ENCODE peak calls at places on chromosomes 7 and 10, in seven cellular contexts. O is stomach, U is GM23338, L is suprapubic skin, Q is Panc1, T is upper lobe of left lung, K is transverse colon. C is an unnamed sample.
A peak's percentile ranks its signal among the peaks of the same experiment; 100 is the strongest.

GRCh38 chr7:99499356-99499712 is 747 bp downstream of the ZNF394 start:
- DNase-seq in O (no peak), U (no peak), K (no peak), T (no peak), Q (no peak), L (no peak), C (no peak)

GRCh38 chr10:69527961-69528360 is 45.3 kb downstream of the NEUROG3 start:
- DNase-seq in L (no peak), T (peak; percentile 37), K (no peak), U (no peak), Q (no peak), O (no peak), C (no peak)

GRCh38 chr7:55651057-55651456 is 78.8 kb upstream of the VOPP1 start:
- DNase-seq in O (no peak), U (no peak), L (no peak), T (no peak), K (no peak), Q (no peak), C (no peak)

GRCh38 chr10:30093303-30093967 is 34.0 kb upstream of the JCAD start:
- DNase-seq in O (no peak), U (no peak), L (no peak), Q (no peak), K (no peak), T (no peak), C (no peak)

GRCh38 chr10:184911-185310 is 49.7 kb downstream of the ZMYND11 start:
- DNase-seq in O (no peak), U (no peak), Q (no peak), L (no peak), T (no peak), K (no peak), C (no peak)

GRCh38 chr10:14173706-14174594 is 156.8 kb downstream of the FRMD4A start:
- DNase-seq in Q (no peak), O (no peak), U (peak; percentile 65), L (no peak), K (no peak), T (peak; percentile 47), C (no peak)

GRCh38 chr7:46091071-46091470 is 170.0 kb upstream of the IGFBP3 start:
- DNase-seq in U (no peak), T (no peak), L (no peak), O (no peak), Q (no peak), K (no peak), C (no peak)

GRCh38 chr7:11747715-11748485 is 84.1 kb downstream of the THSD7A start:
- DNase-seq in L (no peak), K (no peak), O (no peak), T (no peak), U (no peak), Q (no peak), C (no peak)

GRCh38 chr7:148253629-148254028 is 336.9 kb upstream of the C7orf33 start:
- DNase-seq in T (no peak), K (no peak), U (no peak), L (no peak), Q (no peak), O (no peak), C (no peak)

GRCh38 chr7:158447206-158448171 is 140.1 kb downstream of the PTPRN2 start:
- DNase-seq in O (peak; percentile 80), U (no peak), K (no peak), T (peak; percentile 74), Q (no peak), L (no peak), C (no peak)

GRCh38 chr7:3028071-3028766 is 15.4 kb downstream of the CARD11 start:
- DNase-seq in Q (peak; percentile 64), T (no peak), L (peak; percentile 73), O (peak; percentile 31), U (no peak), K (peak; percentile 14), C (no peak)

GRCh38 chr7:15603124-15603523 is 41.3 kb upstream of the AGMO start:
- DNase-seq in Q (no peak), L (no peak), T (no peak), U (no peak), O (no peak), K (no peak), C (no peak)

GRCh38 chr10:119268871-119269506 is 61.6 kb downstream of the GRK5 start:
- DNase-seq in Q (no peak), U (no peak), L (no peak), T (no peak), O (no peak), K (no peak), C (peak; percentile 75)

GRCh38 chr10:111102381-111102973 is 25.6 kb downstream of the ADRA2A start:
- DNase-seq in L (no peak), K (no peak), Q (no peak), O (no peak), U (no peak), T (no peak), C (no peak)

GRCh38 chr10:92291610-92291859 is 568 bp downstream of the MARCHF5 start:
- DNase-seq in L (no peak), K (no peak), Q (no peak), O (no peak), U (no peak), T (no peak), C (no peak)

GRCh38 chr10:92291921-92292860 is 1.2 kb downstream of the MARCHF5 start:
- DNase-seq in L (no peak), U (peak; percentile 54), Q (no peak), T (no peak), O (peak; percentile 45), K (peak; percentile 58), C (peak; percentile 83)

GRCh38 chr10:92290076-92290836 is 622 bp downstream of the CPEB3 start:
- DNase-seq in T (no peak), U (peak; percentile 51), Q (no peak), L (no peak), K (peak; percentile 44), O (peak; percentile 61), C (no peak)

GRCh38 chr10:92290837-92291609 is at the start of the genes CPEB3 and MARCHF5:
- DNase-seq in T (peak; percentile 98), O (peak; percentile 98), K (peak; percentile 97), U (peak; percentile 98), L (peak; percentile 97), Q (peak; percentile 73), C (peak; percentile 100)
- TF ChIP-seq POLR2AphosphoS5 in T (peak; percentile 81), O (peak; percentile 92), K (peak; percentile 90), U (peak; percentile 80), L (peak; percentile 80), Q (peak; percentile 68), C (peak; percentile 98)

GRCh38 chr10:38008006-38008405 is 2.5 kb upstream of the ZNF33A start:
- DNase-seq in K (no peak), U (no peak), Q (no peak), O (no peak), T (no peak), L (no peak), C (no peak)

GRCh38 chr10:38003026-38003425 is 7.4 kb upstream of the ZNF33A start:
- DNase-seq in K (no peak), U (no peak), T (no peak), Q (no peak), L (no peak), O (no peak), C (no peak)

GRCh38 chr10:38007551-38007950 is 2.9 kb upstream of the ZNF33A start:
- DNase-seq in K (no peak), U (no peak), T (no peak), Q (no peak), O (no peak), L (no peak), C (no peak)

DNA sequence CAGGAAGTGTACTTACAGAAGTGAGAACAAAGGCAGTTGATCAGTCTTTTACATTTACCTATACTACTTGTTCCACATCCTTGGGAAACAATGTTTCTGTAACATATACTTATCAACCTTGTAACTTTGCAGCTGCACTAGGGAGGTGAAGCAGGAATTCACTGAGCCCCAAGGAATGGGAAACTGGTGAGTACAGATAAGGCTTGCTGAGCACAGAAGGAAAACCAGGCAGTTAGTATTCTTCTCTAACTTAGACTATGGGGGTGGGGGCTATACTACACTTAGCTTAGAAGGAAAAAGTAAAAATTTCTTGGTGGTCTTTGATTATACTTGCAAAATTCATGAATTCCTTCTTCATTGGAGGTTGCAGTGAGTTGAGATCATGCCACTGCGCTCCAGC is 6.9 kb upstream of the ZNF33A start:
- DNase-seq in K (no peak), U (no peak), O (no peak), L (no peak), Q (no peak), T (no peak), C (no peak)
- H3K27ac ChIP-seq in K (no peak overlapping the region), U (no peak overlapping the region), O (no peak overlapping the region), L (no peak overlapping the region), Q (no peak overlapping the region), T (no peak overlapping the region), C (no peak overlapping the region)

DNA sequence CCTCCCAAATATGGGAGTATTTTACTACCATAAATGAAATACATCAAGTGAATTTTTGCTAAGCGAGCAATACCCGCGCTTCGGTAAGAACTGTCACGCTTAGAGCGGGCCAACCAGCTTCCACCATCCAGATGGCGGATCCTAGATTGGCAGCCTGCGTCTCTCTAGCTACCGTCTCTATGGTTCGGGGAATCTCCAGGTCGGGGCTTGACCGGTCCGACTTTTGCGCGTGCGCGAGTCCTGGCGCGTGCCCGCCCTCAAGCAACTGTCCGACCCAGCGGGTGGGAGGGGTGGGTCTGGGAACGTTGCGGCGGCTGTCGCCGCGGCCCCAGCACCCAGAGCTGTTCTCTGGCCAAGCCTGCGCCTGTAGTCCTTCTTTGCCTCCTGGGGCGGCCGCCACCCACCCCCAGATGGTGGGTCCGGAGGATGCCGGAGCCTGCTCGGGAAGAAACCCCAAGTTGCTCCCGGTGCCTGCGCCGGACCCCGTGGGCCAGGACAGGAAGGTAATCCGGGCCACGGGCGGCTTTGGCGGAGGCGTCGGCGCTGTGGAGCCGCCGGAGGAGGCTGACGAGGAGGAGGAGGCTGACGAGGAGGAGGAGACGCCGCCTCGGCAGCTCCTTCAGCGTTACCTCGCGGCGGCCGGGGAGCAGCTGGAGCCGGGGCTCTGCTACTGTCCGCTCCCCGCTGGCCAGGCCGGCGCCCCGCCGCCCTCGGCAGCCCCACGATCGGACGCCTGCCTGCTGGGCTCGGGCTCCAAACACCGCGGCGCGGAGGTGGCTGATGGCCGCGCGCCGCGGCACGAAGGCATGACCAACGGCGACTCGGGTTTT is at the start of gene TBC1D12:
- DNase-seq in K (peak; percentile 96), T (peak; percentile 98), U (peak; percentile 99), L (peak; percentile 96), O (peak; percentile 95), Q (peak; percentile 92), C (peak; percentile 93)
- TF ChIP-seq POLR2AphosphoS5 in K (peak; percentile 93), T (peak; percentile 31), U (peak; percentile 58), L (no peak), O (peak; percentile 84), Q (peak; percentile 90), C (peak; percentile 91)

DNA sequence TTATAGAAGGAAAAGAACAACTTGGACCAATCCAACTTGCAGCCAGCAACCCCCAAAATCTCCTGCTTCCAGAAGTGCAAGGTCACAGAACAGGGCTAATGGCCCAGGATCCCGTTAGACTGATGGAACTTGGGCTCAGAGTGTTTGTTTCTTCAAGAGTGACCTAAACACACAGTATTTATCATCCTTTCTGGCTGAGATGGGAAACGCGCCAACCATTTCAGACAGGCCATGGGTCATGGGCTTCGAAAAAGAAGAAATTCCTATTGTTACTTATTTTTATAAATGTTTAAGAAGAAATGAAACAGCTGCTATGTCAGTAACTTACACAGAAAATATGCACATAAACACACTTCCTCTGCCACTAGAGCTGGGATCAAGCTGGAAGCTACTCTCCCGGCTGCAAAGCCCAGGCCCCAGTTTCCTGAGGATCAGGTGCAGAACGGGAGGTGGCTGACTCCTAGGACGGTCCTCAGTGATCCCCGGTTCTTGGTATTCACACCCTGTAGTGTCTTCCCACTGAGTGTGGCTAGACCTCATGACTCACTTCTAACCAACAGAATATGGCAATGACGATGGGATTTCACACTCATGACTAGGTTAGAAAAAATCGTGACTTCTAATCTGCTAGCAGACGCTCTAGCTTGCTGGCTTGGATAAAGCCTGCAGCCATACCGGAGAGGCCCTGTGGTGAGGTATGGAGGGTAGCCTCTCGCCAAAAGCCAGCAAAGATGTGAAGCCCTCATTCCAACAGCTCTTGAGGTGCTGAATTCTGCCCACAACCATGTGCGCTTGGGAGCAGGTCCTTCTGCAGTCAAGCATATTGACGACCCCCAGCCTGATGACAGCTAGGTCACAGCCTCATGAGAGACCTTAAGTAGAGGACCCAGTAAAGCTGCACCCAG is 60.2 kb downstream of the CHST15 start:
- DNase-seq in U (no peak), O (no peak), L (no peak), K (no peak), Q (no peak), T (no peak), C (peak; percentile 56)
- H3K27ac ChIP-seq in U (no peak overlapping the region), O (peak overlapping the region; percentile 69), L (no peak overlapping the region), K (peak overlapping the region; percentile 58), Q (no peak overlapping the region), T (no peak overlapping the region), C (peak overlapping the region; percentile 36)

C was measured in spleen.